ENCODE peak calls at places on chromosomes 6 and 20, in six cellular contexts. U, F, A, D, Z and B are unnamed samples. For H3K4me1 and H3K27me3, the result is how much of the 10 kb centered on the place peaks cover.

GRCh38 chr6:45964300-45964699 is 51.4 kb downstream of the CLIC5 start:
- DNase-seq in U (no peak), A (no peak), Z (no peak), F (no peak), D (no peak), B (no peak)

GRCh38 chr20:33132858-33133615 is 34.9 kb upstream of the BPIFA2 start:
- DNase-seq in F (no peak), A (no peak), U (no peak), D (no peak), Z (no peak), B (no peak)

GRCh38 chr6:139776051-139776450 is 401.6 kb upstream of the CITED2 start:
- DNase-seq in D (no peak), Z (no peak), U (no peak), A (no peak), F (no peak), B (no peak)

GRCh38 chr6:16684896-16685554 is 76.2 kb downstream of the ATXN1 start:
- DNase-seq in D (no peak), Z (peak), U (no peak), A (no peak), F (no peak), B (no peak)

GRCh38 chr6:7899889-7900213 is 10.7 kb downstream of the TXNDC5 start:
- DNase-seq in Z (no peak), U (no peak), F (no peak), A (no peak), D (no peak), B (no peak)

GRCh38 chr6:38307730-38308129 is 332.0 kb downstream of the BTBD9 start:
- DNase-seq in U (no peak), F (no peak), D (no peak), Z (no peak), A (no peak), B (no peak)

GRCh38 chr6:159981591-159982245 is 12.8 kb downstream of the IGF2R start:
- DNase-seq in Z (peak), D (peak), F (peak), U (no peak), A (no peak), B (no peak)

GRCh38 chr6:167209577-167209975 is 51.8 kb upstream of the GPR31 start:
- DNase-seq in Z (no peak), F (no peak), U (no peak), A (no peak), D (no peak), B (no peak)

GRCh38 chr6:36289281-36290018 is 19.6 kb downstream of the PNPLA1 start:
- DNase-seq in F (no peak), A (no peak), D (no peak), Z (no peak), U (peak), B (no peak)

GRCh38 chr6:32972353-32973143 is 4.2 kb downstream of the BRD2 start:
- DNase-seq in D (no peak), A (no peak), U (peak), F (peak), Z (peak), B (peak)

GRCh38 chr6:88899569-88900316 is 63.7 kb downstream of the RNGTT start:
- DNase-seq in A (no peak), F (no peak), U (no peak), D (no peak), Z (no peak), B (no peak)

GRCh38 chr20:58228103-58228483 is 360 bp downstream of the ANKRD60 start:
- DNase-seq in D (no peak), Z (no peak), F (no peak), U (no peak), A (peak), B (no peak)

GRCh38 chr6:155228549-155229166 is 35.2 kb upstream of the CLDN20 start:
- DNase-seq in F (no peak), A (no peak), D (no peak), Z (no peak), U (peak), B (no peak)

GRCh38 chr6:55379895-55380294 is 52.6 kb downstream of the GFRAL start:
- DNase-seq in Z (no peak), U (no peak), A (no peak), F (no peak), D (no peak), B (no peak)

GRCh38 chr20:9839626-9840025 is 750 bp upstream of the PAK5 start:
- DNase-seq in U (no peak), D (no peak), A (no peak), F (no peak), Z (no peak), B (no peak)

GRCh38 chr6:44256291-44257006 is 879 bp downstream of the SLC35B2 start:
- DNase-seq in D (peak), F (peak), Z (no peak), A (no peak), U (no peak), B (peak)
- H3K4me1 ChIP-seq in D (under half), F (under half), Z (under half), A (under half), U (under half), B (under half)

GRCh38 chr6:43242908-43243648 is at the start of gene TTBK1:
- DNase-seq in Z (peak), U (no peak), A (no peak), F (no peak), D (peak), B (no peak)
- H3K27me3 ChIP-seq in Z (under half), U (half or more), A (under half), F (under half), D (under half), B (under half)

DNA sequence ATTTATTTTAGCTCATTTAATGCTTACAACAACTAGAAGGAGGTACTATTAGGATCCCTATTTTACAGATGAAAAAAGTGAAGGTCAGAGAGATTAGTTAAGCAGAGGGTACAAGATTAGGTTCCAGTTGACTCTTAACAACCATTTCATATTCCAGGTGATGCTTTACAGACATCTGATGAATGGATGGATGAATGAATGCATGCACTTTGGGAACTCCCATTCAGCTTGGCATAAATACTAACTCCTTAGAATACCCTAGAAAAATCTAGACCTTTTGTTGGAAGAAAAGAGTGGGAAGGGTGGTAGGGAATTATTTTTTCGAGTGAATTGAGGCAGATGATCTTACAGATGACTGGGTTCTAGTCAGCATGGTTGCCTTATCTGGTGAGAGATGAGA is 746 bp upstream of the SNRPB2 start:
- DNase-seq in A (no peak), F (no peak), D (no peak), Z (no peak), U (no peak), B (no peak)
- H3K4me3 ChIP-seq in A (peak), F (no peak), D (peak), Z (peak), U (peak), B (peak)

GRCh38 chr20:25295386-25296093 is 47.7 kb downstream of the PYGB start:
- DNase-seq in F (peak), Z (no peak), U (no peak), D (peak), A (no peak), B (peak)

GRCh38 chr20:25296094-25297093 is 48.5 kb downstream of the PYGB start:
- DNase-seq in D (peak), A (no peak), F (peak), Z (peak), U (peak), B (no peak)

GRCh38 chr20:25293507-25293906 is 45.6 kb downstream of the PYGB start:
- DNase-seq in Z (no peak), U (no peak), A (no peak), D (no peak), F (no peak), B (no peak)

GRCh38 chr20:25293910-25294458 is 46.1 kb downstream of the PYGB start:
- DNase-seq in D (no peak), A (no peak), F (no peak), Z (no peak), U (no peak), B (no peak)

GRCh38 chr20:25294459-25295385 is 46.8 kb downstream of the PYGB start:
- DNase-seq in U (peak), F (peak), A (peak), Z (peak), D (peak), B (no peak)
- H3K4me1 ChIP-seq in U (under half), F (under half), A (under half), Z (under half), D (under half), B (under half)

GRCh38 chr20:61891916-61892649 is 173.6 kb downstream of the TAF4 start:
- DNase-seq in A (no peak), D (peak), Z (no peak), U (no peak), F (no peak), B (no peak)
- H3K27me3 ChIP-seq in A (under half), D (under half), Z (under half), U (under half), F (under half), B (under half)

DNA sequence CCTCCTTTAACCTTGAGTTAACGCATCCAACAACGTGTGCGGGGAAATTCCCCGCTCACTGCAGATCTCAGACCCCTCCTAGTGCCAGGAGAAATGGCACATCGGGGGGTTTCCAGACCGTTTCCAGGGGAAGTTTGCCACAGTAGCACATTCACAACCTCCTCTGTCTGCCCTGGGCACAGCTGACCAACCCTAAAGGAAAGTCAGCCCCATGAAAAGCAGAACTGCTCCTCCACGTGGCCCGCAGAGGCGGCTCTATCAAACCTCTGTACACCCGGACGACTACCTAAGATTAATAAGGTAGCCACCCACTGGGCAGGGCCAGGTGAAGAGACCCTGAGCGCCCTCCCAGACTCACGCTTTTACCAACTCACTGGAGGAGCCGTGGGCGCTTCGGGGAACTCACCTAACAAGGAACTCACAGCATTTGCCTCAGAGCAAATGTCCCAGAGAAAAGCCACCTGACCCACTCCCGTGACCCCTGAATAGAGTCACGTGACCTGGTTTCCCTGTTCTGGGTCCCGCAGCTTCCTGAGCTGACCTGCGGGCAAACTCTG is 93.1 kb downstream of the PRND start:
- DNase-seq in D (no peak), Z (peak), F (no peak), A (no peak), U (no peak), B (no peak)
- H3K4me3 ChIP-seq in D (no peak), Z (peak), F (no peak), A (no peak), U (no peak), B (no peak)

GRCh38 chr6:73391735-73392134 is 2.9 kb upstream of the DDX43 start:
- DNase-seq in D (no peak), F (no peak), U (no peak), Z (peak), A (no peak), B (no peak)

GRCh38 chr6:73389854-73390253 is 4.8 kb upstream of the DDX43 start:
- DNase-seq in A (no peak), F (no peak), Z (no peak), D (no peak), U (no peak), B (no peak)

GRCh38 chr6:73388433-73388799 is 6.2 kb upstream of the DDX43 start:
- DNase-seq in F (no peak), U (no peak), D (no peak), A (no peak), Z (no peak), B (no peak)

GRCh38 chr6:73393278-73393677 is 1.4 kb upstream of the DDX43 start:
- DNase-seq in Z (no peak), F (no peak), D (no peak), A (no peak), U (no peak), B (no peak)

GRCh38 chr6:73388800-73389512 is 5.7 kb upstream of the DDX43 start:
- DNase-seq in D (peak), A (peak), F (peak), Z (peak), U (peak), B (peak)
- H3K4me1 ChIP-seq in D (under half), A (under half), F (under half), Z (under half), U (under half), B (under half)

DNA sequence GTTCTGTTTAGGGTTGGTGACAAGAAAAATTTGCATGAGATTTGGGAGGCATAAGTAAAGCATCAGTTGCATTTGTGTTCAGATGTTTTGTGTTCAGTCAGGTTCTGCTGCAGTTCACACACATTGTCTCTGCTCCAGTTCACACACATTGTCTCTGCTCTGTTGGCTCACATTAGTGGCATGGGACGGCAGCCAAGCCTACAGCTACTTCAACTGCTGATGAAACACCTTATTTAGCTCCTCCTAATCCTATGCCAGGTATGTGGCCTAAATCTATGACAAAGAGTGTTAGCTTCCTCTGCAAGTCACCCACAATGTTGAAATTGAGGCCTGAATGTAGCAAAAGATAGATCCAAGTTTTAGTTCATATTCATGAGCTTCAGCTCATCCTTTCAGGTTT is 278.1 kb upstream of the SYNCRIP start:
- DNase-seq in F (peak), Z (no peak), D (no peak), A (no peak), U (no peak), B (no peak)
- H3K27me3 ChIP-seq in F (under half), Z (under half), D (under half), A (under half), U (under half), B (under half)

GRCh38 chr6:27672113-27672799 is 199.4 kb upstream of the ZNF184 start:
- DNase-seq in Z (peak), A (no peak), U (peak), D (no peak), F (no peak), B (no peak)
- H3K4me3 ChIP-seq in Z (no peak), A (peak), U (peak), D (no peak), F (no peak), B (no peak)

GRCh38 chr6:158004696-158005095 is 23.0 kb downstream of the SYNJ2 start:
- DNase-seq in A (peak), Z (no peak), D (no peak), U (no peak), F (no peak), B (peak)
- H3K4me1 ChIP-seq in A (under half), Z (under half), D (under half), U (under half), F (under half), B (under half)